ENCODE peak calls at places on chromosomes 12 and 14, in ten cellular contexts. C, H, I, Z, B, L, A, N, G and D are unnamed samples.

GRCh38 chr14:22656945-22657711 is 13.0 kb upstream of the OR6J1 start:
- DNase-seq in C (no peak), H (no peak), I (no peak), Z (peak; percentile 75), B (no peak), L (no peak), A (no peak), N (no peak), G (no peak), D (no peak)

GRCh38 chr12:93839076-93839475 is 161.9 kb downstream of the CRADD start:
- DNase-seq in C (no peak), H (no peak), I (no peak), Z (no peak), B (no peak), L (no peak), A (no peak), N (no peak), G (no peak), D (no peak)

GRCh38 chr14:94702629-94703028 is 67.3 kb downstream of the GSC start:
- DNase-seq in C (no peak), H (no peak), I (no peak), Z (no peak), B (no peak), L (no peak), A (peak; percentile 52), N (no peak), G (no peak), D (no peak)

GRCh38 chr14:33768458-33768830 is 182.4 kb downstream of the EGLN3 start:
- DNase-seq in C (no peak), H (no peak), I (no peak), Z (peak; percentile 72), B (no peak), L (no peak), A (no peak), N (no peak), G (no peak), D (no peak)

GRCh38 chr14:96096639-96097610 is 57.8 kb downstream of the C14orf132 start:
- DNase-seq in C (no peak), H (no peak), I (no peak), Z (no peak), B (no peak), L (no peak), A (no peak), N (no peak), G (no peak), D (no peak)

GRCh38 chr14:65329481-65329880 is 83.0 kb upstream of the FUT8 start:
- DNase-seq in C (no peak), H (no peak), I (no peak), Z (no peak), B (no peak), L (no peak), A (no peak), N (no peak), G (no peak), D (no peak)

GRCh38 chr12:87652026-87652425 is 377.2 kb downstream of the C12orf50 start:
- DNase-seq in C (no peak), H (no peak), I (no peak), Z (no peak), B (no peak), L (no peak), A (no peak), N (no peak), G (no peak), D (no peak)

GRCh38 chr14:50068496-50068895 is 47.9 kb downstream of the VCPKMT start:
- DNase-seq in C (no peak), H (no peak), I (no peak), Z (no peak), B (peak; percentile 13), L (no peak), A (no peak), N (no peak), G (no peak), D (no peak)

GRCh38 chr14:66476964-66477363 is 9.2 kb upstream of the CCDC196 start:
- DNase-seq in C (no peak), H (no peak), I (no peak), Z (peak; percentile 49), B (peak; percentile 50), L (no peak), A (peak; percentile 39), N (no peak), G (peak; percentile 68), D (no peak)

GRCh38 chr12:94832105-94832504 is 171.4 kb downstream of the NDUFA12 start:
- DNase-seq in C (peak; percentile 20), H (no peak), I (no peak), Z (no peak), B (no peak), L (no peak), A (no peak), N (no peak), G (no peak), D (no peak)

GRCh38 chr14:101992708-101993107 is 28.3 kb downstream of the DYNC1H1 start:
- DNase-seq in C (peak; percentile 87), H (no peak), I (no peak), Z (no peak), B (no peak), L (no peak), A (no peak), N (peak; percentile 65), G (no peak), D (no peak)
- TF ChIP-seq CTCF in C (no peak), H (no peak), I (no peak), Z (no peak), B (no peak), L (no peak), A (no peak), N (peak; percentile 37), G (no peak), D (no peak)

GRCh38 chr12:50220357-50221061 is 53.3 kb upstream of the CERS5 start:
- DNase-seq in C (peak; percentile 84), H (no peak), I (no peak), Z (peak; percentile 84), B (no peak), L (no peak), A (peak; percentile 98), N (peak; percentile 54), G (peak; percentile 57), D (no peak)

GRCh38 chr12:50219544-50219943 is 52.4 kb upstream of the CERS5 start:
- DNase-seq in C (no peak), H (no peak), I (no peak), Z (no peak), B (no peak), L (no peak), A (no peak), N (no peak), G (no peak), D (no peak)

GRCh38 chr12:50224026-50224692 is 57.0 kb upstream of the CERS5 start:
- DNase-seq in C (peak; percentile 77), H (no peak), I (no peak), Z (peak; percentile 65), B (no peak), L (no peak), A (peak; percentile 77), N (peak; percentile 69), G (no peak), D (no peak)

GRCh38 chr12:50221228-50222008 is 54.2 kb upstream of the CERS5 start:
- DNase-seq in C (peak; percentile 64), H (no peak), I (no peak), Z (peak; percentile 98), B (no peak), L (no peak), A (peak; percentile 71), N (peak; percentile 35), G (peak; percentile 83), D (no peak)

GRCh38 chr12:50222275-50222783 is 55.2 kb upstream of the CERS5 start:
- DNase-seq in C (peak; percentile 59), H (no peak), I (peak; percentile 62), Z (peak; percentile 95), B (peak; percentile 87), L (peak; percentile 47), A (peak; percentile 86), N (peak; percentile 39), G (peak; percentile 86), D (peak; percentile 79)
- TF ChIP-seq CTCF in C (no peak), H (no peak), I (no peak), Z (peak; percentile 57), B (peak; percentile 47), L (no peak), A (peak; percentile 54), N (no peak), G (peak; percentile 20), D (no peak)

GRCh38 chr12:41013921-41014642 is 174.0 kb upstream of the PDZRN4 start:
- DNase-seq in C (no peak), H (no peak), I (no peak), Z (no peak), B (no peak), L (no peak), A (peak; percentile 16), N (no peak), G (no peak), D (no peak)

GRCh38 chr12:41008472-41008871 is 179.6 kb upstream of the PDZRN4 start:
- DNase-seq in C (no peak), H (no peak), I (no peak), Z (no peak), B (no peak), L (no peak), A (no peak), N (no peak), G (no peak), D (no peak)

GRCh38 chr12:41014643-41015020 is 173.5 kb upstream of the PDZRN4 start:
- DNase-seq in C (no peak), H (no peak), I (no peak), Z (peak; percentile 1), B (no peak), L (no peak), A (peak; percentile 62), N (no peak), G (no peak), D (no peak)

DNA sequence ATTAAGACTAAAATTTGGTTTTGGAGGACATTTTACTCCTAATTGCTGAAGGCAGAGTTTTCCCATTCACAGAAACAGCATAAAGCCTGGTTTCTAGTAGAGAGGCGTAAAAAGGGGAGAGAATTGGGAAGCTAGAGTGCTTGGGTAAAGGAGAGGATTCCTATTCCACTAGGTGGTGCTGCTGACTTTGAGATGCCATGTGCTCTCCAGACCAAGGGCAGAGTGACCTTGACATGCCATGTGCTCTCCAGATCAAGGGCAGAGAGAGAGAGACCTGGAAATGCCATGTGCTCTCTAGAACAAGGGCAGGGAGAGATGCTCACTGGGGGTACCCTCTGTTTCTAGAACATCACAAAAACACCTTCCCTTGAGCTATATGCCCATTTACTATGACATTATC is 176.2 kb upstream of the PDZRN4 start:
- DNase-seq in C (peak; percentile 1), H (no peak), I (no peak), Z (no peak), B (no peak), L (no peak), A (no peak), N (no peak), G (no peak), D (no peak)
- TF ChIP-seq CTCF in C (no peak), H (no peak), I (no peak), Z (no peak), B (no peak), L (no peak), A (no peak), N (no peak), G (no peak), D (no peak)

DNA sequence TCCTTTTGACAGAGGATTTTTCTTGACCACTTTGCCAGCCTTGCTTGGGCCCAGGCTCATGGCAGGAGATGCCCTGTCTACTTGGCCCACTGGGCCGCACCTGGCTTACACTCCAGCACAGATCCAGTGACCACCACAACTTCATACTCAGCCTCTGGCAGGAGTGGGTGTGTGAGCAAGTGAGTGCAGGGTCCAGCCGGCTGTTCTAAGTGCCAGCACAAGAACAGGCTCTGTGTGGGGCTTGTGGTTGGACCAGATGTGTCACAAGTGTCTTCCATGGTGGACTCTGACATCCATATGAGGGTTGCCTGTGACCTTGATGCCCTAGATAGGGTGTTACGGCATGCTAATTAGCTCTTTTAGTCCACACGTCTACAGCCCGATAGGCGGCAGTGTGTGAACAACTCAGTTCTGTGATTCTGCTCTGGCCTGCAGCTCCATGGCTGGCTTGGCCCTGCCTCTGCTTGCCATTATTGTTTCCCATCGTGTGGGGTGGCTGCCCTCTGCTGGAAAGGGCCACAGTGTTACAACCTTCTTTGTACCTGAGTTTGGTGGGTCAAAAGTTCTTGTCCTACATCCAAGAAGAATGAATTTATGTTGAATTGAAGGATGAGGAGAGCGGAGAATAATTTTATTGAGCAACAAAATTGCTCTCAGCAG is 1089.1 kb downstream of the SLC6A15 start:
- DNase-seq in C (peak; percentile 86), H (no peak), I (peak; percentile 51), Z (no peak), B (peak; percentile 72), L (peak; percentile 43), A (peak; percentile 75), N (no peak), G (no peak), D (no peak)
- TF ChIP-seq CTCF in C (peak; percentile 68), H (no peak), I (peak; percentile 26), Z (no peak), B (peak; percentile 44), L (peak; percentile 41), A (peak; percentile 63), N (peak; percentile 72), G (no peak), D (peak; percentile 14)